ENCODE peak calls at places on chromosomes 13 and 19, in six cellular contexts. T is WTC11, H is tibial artery, L is dorsolateral prefrontal cortex, D is OCI-LY7, W is A673. B is an unnamed sample.

GRCh38 chr13:113880651-113881611 is 17.1 kb upstream of the GAS6 start:
- DNase-seq in L (no peak), T (no peak), H (peak; percentile 68), W (no peak), D (no peak), B (no peak)

GRCh38 chr13:64540468-64540867 is 2689.7 kb downstream of the PCDH9 start:
- DNase-seq in T (no peak), D (no peak), H (no peak), W (no peak), L (no peak), B (no peak)

GRCh38 chr13:100860866-100861265 is 186.3 kb upstream of the TMTC4 start:
- DNase-seq in T (no peak), L (no peak), W (no peak), H (no peak), D (no peak), B (no peak)

GRCh38 chr19:11203194-11204075 is 6.1 kb upstream of the KANK2 start:
- DNase-seq in T (peak; percentile 81), H (peak; percentile 96), W (peak; percentile 57), L (no peak), D (peak; percentile 58), B (peak; percentile 83)

GRCh38 chr13:45306966-45307365 is 34.0 kb downstream of the TPT1 start:
- DNase-seq in H (no peak), W (no peak), T (no peak), L (no peak), D (no peak), B (no peak)

GRCh38 chr19:40740747-40741146 is 9.5 kb downstream of the ACTMAP start:
- DNase-seq in L (peak; percentile 79), H (peak; percentile 84), W (no peak), T (no peak), D (no peak), B (no peak)

GRCh38 chr13:91468301-91468700 is 69.9 kb downstream of the GPC5 start:
- DNase-seq in L (no peak), W (no peak), D (no peak), H (no peak), T (no peak), B (no peak)

GRCh38 chr13:75444016-75444415 is 38.0 kb downstream of the TBC1D4 start:
- DNase-seq in D (no peak), L (no peak), H (no peak), W (no peak), T (no peak), B (no peak)

GRCh38 chr13:65508745-65509144 is 1721.4 kb downstream of the PCDH9 start:
- DNase-seq in W (no peak), D (no peak), H (no peak), L (no peak), T (no peak), B (no peak)

GRCh38 chr13:102561933-102562332 is 34.9 kb upstream of the TPP2 start:
- DNase-seq in D (no peak), T (no peak), W (no peak), H (no peak), L (no peak), B (no peak)

GRCh38 chr13:38385152-38385891 is 35.7 kb downstream of the UFM1 start:
- DNase-seq in H (no peak), L (no peak), D (no peak), W (peak; percentile 52), T (no peak), B (no peak)

GRCh38 chr19:54388001-54388802 is 23.5 kb upstream of the LAIR1 start:
- DNase-seq in D (peak; percentile 60), W (no peak), T (peak; percentile 24), L (no peak), H (peak; percentile 69), B (no peak)

GRCh38 chr13:104872153-104872552 is 1663.3 kb downstream of the EFNB2 start:
- DNase-seq in T (no peak), L (no peak), W (no peak), H (no peak), D (no peak), B (no peak)

GRCh38 chr19:41223431-41224234 is 4.6 kb downstream of the AXL start:
- DNase-seq in T (peak; percentile 65), D (no peak), W (no peak), H (peak; percentile 82), L (no peak), B (no peak)

GRCh38 chr19:31127132-31127967 is 221.9 kb downstream of the TSHZ3 start:
- DNase-seq in W (peak; percentile 27), D (no peak), H (no peak), T (no peak), L (no peak), B (no peak)

GRCh38 chr13:85638265-85638664 is 161.0 kb downstream of the SLITRK6 start:
- DNase-seq in H (no peak), W (no peak), T (no peak), L (no peak), D (no peak), B (no peak)

GRCh38 chr13:62626771-62627170 is 1211.1 kb upstream of the PCDH20 start:
- DNase-seq in W (peak; percentile 3), T (peak; percentile 81), H (no peak), L (no peak), D (peak; percentile 41), B (no peak)

GRCh38 chr13:113768018-113768905 is 9.2 kb downstream of the TMEM255B start:
- DNase-seq in L (no peak), W (no peak), H (peak; percentile 45), D (no peak), T (no peak), B (no peak)

GRCh38 chr13:53408847-53409568 is 380.4 kb downstream of the OLFM4 start:
- DNase-seq in H (no peak), W (no peak), T (no peak), D (no peak), L (no peak), B (no peak)

GRCh38 chr19:50663280-50663790 is 14.1 kb downstream of the C19orf81 start:
- DNase-seq in H (no peak), W (no peak), D (no peak), L (no peak), T (no peak), B (no peak)

GRCh38 chr13:95100525-95101121 is 200.6 kb downstream of the ABCC4 start:
- DNase-seq in W (no peak), L (no peak), H (no peak), D (no peak), T (no peak), B (no peak)

GRCh38 chr13:71758823-71759222 is 108.2 kb downstream of the DACH1 start:
- DNase-seq in T (no peak), L (no peak), H (no peak), W (no peak), D (no peak), B (no peak)

GRCh38 chr13:63605962-63606361 is 2190.3 kb upstream of the PCDH20 start:
- DNase-seq in D (no peak), H (no peak), T (no peak), W (no peak), L (no peak), B (no peak)

GRCh38 chr13:111281751-111282311 is 38.6 kb upstream of the TEX29 start:
- DNase-seq in D (no peak), W (no peak), T (no peak), L (no peak), H (no peak), B (no peak)

GRCh38 chr19:49560358-49560900 is 19.9 kb downstream of the NOSIP start:
- DNase-seq in W (no peak), D (no peak), T (no peak), L (peak; percentile 61), H (peak; percentile 72), B (no peak)

DNA sequence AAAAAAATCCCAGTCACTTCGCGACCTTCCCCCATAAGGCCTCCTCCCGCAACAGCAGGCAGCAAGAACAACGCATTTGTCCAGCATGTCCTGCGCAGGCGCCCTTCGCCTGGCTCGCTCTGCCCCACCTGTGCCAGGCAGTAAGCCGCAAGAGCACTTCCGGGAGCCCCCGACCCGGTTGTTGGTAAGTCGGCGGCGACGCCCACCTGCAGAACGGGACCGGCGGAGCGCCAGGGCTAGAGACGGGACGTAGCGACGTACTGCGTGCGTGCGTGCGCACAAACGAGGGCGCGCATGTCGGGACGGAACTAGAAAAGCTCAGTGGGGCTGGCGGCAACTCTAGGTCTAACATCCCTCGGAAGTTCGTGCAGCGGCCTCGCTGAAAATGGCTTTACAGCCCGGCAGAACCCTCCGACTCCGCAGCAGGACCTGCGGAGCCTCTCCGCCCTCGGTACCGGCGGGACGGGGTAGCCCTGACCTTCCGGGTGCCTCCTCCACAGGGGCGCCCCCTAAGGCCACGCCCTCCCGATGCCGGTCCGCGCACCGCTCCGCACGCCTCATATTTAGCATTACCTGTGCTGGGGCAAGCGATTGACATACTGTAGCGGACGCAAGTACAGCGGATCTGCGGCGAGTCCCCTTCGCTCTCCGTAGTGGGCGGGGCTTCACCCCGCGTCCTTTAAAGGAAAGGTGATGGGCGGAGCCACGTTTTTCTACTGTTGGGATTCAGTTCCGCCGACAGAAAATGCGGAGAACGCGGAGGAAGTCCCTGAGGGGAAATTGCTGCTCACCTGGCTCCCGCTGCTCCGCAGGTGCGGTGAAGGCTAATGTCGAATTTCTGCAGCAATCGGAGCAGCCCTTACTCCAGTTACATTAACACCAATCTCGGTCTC is at the start of gene MTIF3:
- DNase-seq in D (peak; percentile 99), H (peak; percentile 95), L (peak; percentile 91), W (peak; percentile 95), T (peak; percentile 96), B (peak; percentile 71)
- TF ChIP-seq CTCF in D (peak; percentile 23), H (peak; percentile 8), L (no peak), W (no peak), T (no peak), B (no peak)

GRCh38 chr13:70339738-70340137 is 231.5 kb upstream of the KLHL1 start:
- DNase-seq in H (no peak), L (no peak), T (peak; percentile 43), W (peak; percentile 48), D (peak; percentile 1), B (no peak)
- TF ChIP-seq CTCF in H (no peak), L (no peak), T (peak; percentile 17), W (peak; percentile 62), D (peak; percentile 70), B (peak; percentile 53)

GRCh38 chr13:28609381-28609780 is 49.5 kb upstream of the POMP start:
- DNase-seq in D (no peak), T (no peak), H (no peak), L (no peak), W (no peak), B (no peak)
- TF ChIP-seq CTCF in D (no peak), T (no peak), H (no peak), L (no peak), W (no peak), B (no peak)

GRCh38 chr19:18161691-18162039 is 8.7 kb downstream of the PIK3R2 start:
- DNase-seq in T (no peak), H (no peak), W (no peak), L (no peak), D (no peak), B (no peak)
- TF ChIP-seq CTCF in T (no peak), H (no peak), W (no peak), L (no peak), D (no peak), B (no peak)

B was measured in D721Med.